ENCODE peak calls at places on chromosomes 16 and 17, in six cellular contexts. T is tibial nerve; O is body of pancreas; Q is activated gamma-delta T cell treated with anti-CD3 and anti-CD28 coated beads, Interleukin-2, amount 50 U/mL, for 16 hours; J is substantia nigra; P is AG09309. Z is an unnamed sample.

GRCh38 chr16:89210904-89211515 is 6.5 kb upstream of the ZNF778 start:
- DNase-seq in O (no peak), T (no peak), J (no peak), Q (no peak), P (peak; percentile 4), Z (no peak)

GRCh38 chr16:16045879-16046278 is 96.5 kb downstream of the ABCC1 start:
- DNase-seq in P (no peak), T (no peak), O (no peak), J (no peak), Q (no peak), Z (no peak)

GRCh38 chr16:1541293-1542165 is 8.1 kb downstream of the TMEM204 start:
- DNase-seq in Q (no peak), J (no peak), P (no peak), O (no peak), T (no peak), Z (no peak)

GRCh38 chr17:43966276-43966675 is 12.5 kb upstream of the PYY start:
- DNase-seq in J (no peak), P (no peak), T (no peak), Q (no peak), O (no peak), Z (no peak)

GRCh38 chr16:4293822-4294457 is 21.1 kb upstream of the TFAP4 start:
- DNase-seq in O (peak; percentile 66), J (no peak), P (no peak), T (no peak), Q (no peak), Z (no peak)

GRCh38 chr16:14522617-14523135 is 107.4 kb downstream of the PARN start:
- DNase-seq in Q (no peak), J (no peak), T (no peak), O (no peak), P (no peak), Z (no peak)

GRCh38 chr16:14324581-14324980 is 253.5 kb downstream of the MRTFB start:
- DNase-seq in J (no peak), T (no peak), Q (no peak), O (no peak), P (no peak), Z (no peak)

GRCh38 chr17:76444518-76445311 is 8.2 kb downstream of the UBE2O start:
- DNase-seq in P (no peak), O (no peak), T (no peak), J (no peak), Q (no peak), Z (no peak)

GRCh38 chr17:40791808-40792436 is 7.8 kb downstream of the KRT28 start:
- DNase-seq in P (no peak), J (no peak), Q (no peak), O (no peak), T (no peak), Z (peak; percentile 35)

GRCh38 chr16:50696575-50697420 is 3.4 kb downstream of the NOD2 start:
- DNase-seq in Q (no peak), O (peak; percentile 49), T (peak; percentile 73), J (no peak), P (no peak), Z (peak; percentile 77)

GRCh38 chr17:17713839-17714238 is 32.6 kb downstream of the RAI1 start:
- DNase-seq in Q (no peak), O (peak; percentile 61), T (no peak), J (no peak), P (no peak), Z (no peak)

GRCh38 chr16:54194008-54194731 is 92.4 kb downstream of the IRX3 start:
- DNase-seq in J (peak; percentile 65), P (no peak), T (peak; percentile 36), Q (no peak), O (peak; percentile 24), Z (no peak)

GRCh38 chr16:75433732-75434413 is 570 bp upstream of the CFDP1 start:
- DNase-seq in J (peak; percentile 82), O (peak; percentile 86), Q (no peak), T (peak; percentile 36), P (peak; percentile 86), Z (no peak)

GRCh38 chr16:424033-424622 is 1.3 kb upstream of the RAB11FIP3 start:
- DNase-seq in J (no peak), O (peak; percentile 80), Q (no peak), T (peak; percentile 40), P (peak; percentile 99), Z (no peak)

GRCh38 chr17:42065201-42065600 is 14.8 kb upstream of the C17orf113 start:
- DNase-seq in Q (no peak), O (no peak), T (no peak), P (no peak), J (no peak), Z (no peak)

GRCh38 chr17:3418222-3418621 is 7.1 kb downstream of the OR3A3 start:
- DNase-seq in O (no peak), P (no peak), J (no peak), Q (no peak), T (no peak), Z (no peak)

GRCh38 chr16:23254338-23254737 is 47.8 kb upstream of the SCNN1B start:
- DNase-seq in Q (no peak), T (no peak), J (no peak), O (no peak), P (peak; percentile 11), Z (peak; percentile 24)

GRCh38 chr17:50563095-50563511 is 2.6 kb downstream of the CACNA1G start:
- DNase-seq in O (no peak), P (no peak), T (no peak), J (no peak), Q (no peak), Z (no peak)

GRCh38 chr17:57949649-57950048 is 5.6 kb downstream of the CUEDC1 start:
- DNase-seq in J (no peak), T (no peak), P (no peak), O (no peak), Q (no peak), Z (no peak)

GRCh38 chr17:12734852-12735430 is 54.4 kb upstream of the ARHGAP44 start:
- DNase-seq in Q (no peak), J (no peak), O (no peak), P (no peak), T (no peak), Z (no peak)

GRCh38 chr17:28849281-28849680 is 5.5 kb upstream of the ERAL1 start:
- DNase-seq in Q (no peak), T (no peak), J (no peak), P (no peak), O (no peak), Z (peak; percentile 42)

GRCh38 chr16:86110726-86111125 is 211.8 kb downstream of the IRF8 start:
- DNase-seq in T (no peak), J (no peak), O (no peak), P (no peak), Q (no peak), Z (no peak)

GRCh38 chr16:82835487-82836160 is 208.9 kb downstream of the CDH13 start:
- DNase-seq in J (no peak), O (no peak), P (no peak), T (no peak), Q (no peak), Z (no peak)

GRCh38 chr16:78584213-78584860 is 484.9 kb downstream of the WWOX start:
- DNase-seq in O (no peak), Q (no peak), T (no peak), J (no peak), P (no peak), Z (no peak)

GRCh38 chr17:41212524-41213169 is 13.8 kb upstream of the KRTAP9-2 start:
- DNase-seq in T (no peak), J (no peak), Q (no peak), O (no peak), P (no peak), Z (no peak)

Z was measured in KBM-7.